ENCODE peak calls at places on chromosomes 16 and 17, in nine cellular contexts. C is fibroblast of pulmonary artery; I is EL; Y is stimulated activated CD4-positive, alpha-beta T cell treated with anti-CD3 and anti-CD28 coated beads, TNF-alpha, amount 100 ng/mL, for 1 hour; Q is Daoy; K is amniotic stem cell; U is CD4-positive, alpha-beta T cell; D is activated CD8-positive, alpha-beta memory T cell treated with anti-CD3 and anti-CD28 coated beads for 48 hours; G is MV-4-11. R is an unnamed sample.

GRCh38 chr17:62931101-62931500 is 34.9 kb upstream of the TANC2 start:
- DNase-seq in C (no peak), I (peak; percentile 28), Y (no peak), Q (no peak), K (no peak), U (no peak), D (no peak), G (no peak), R (no peak)

GRCh38 chr17:12603566-12603965 is 62.1 kb upstream of the MYOCD start:
- DNase-seq in C (peak; percentile 6), I (no peak), Y (no peak), Q (no peak), K (no peak), U (no peak), D (no peak), G (no peak), R (no peak)

GRCh38 chr16:48592839-48593429 is 17.0 kb downstream of the N4BP1 start:
- DNase-seq in C (no peak), I (no peak), Y (no peak), Q (no peak), K (no peak), U (no peak), D (no peak), G (no peak), R (peak; percentile 42)

GRCh38 chr17:62611308-62611707 is 16.2 kb upstream of the MRC2 start:
- DNase-seq in C (no peak), I (no peak), Y (no peak), Q (no peak), K (no peak), U (no peak), D (no peak), G (peak; percentile 63), R (no peak)

GRCh38 chr17:82384730-82385429 is 13.3 kb downstream of the UTS2R start:
- DNase-seq in C (no peak), I (peak; percentile 38), Y (no peak), Q (peak; percentile 9), K (no peak), U (no peak), D (no peak), G (no peak), R (no peak)

GRCh38 chr16:14172200-14172805 is 101.2 kb downstream of the MRTFB start:
- DNase-seq in C (peak; percentile 84), I (peak; percentile 74), Y (no peak), Q (no peak), K (no peak), U (no peak), D (no peak), G (no peak), R (no peak)

GRCh38 chr17:76405967-76406647 is 21.7 kb downstream of the SPHK1 start:
- DNase-seq in C (no peak), I (no peak), Y (no peak), Q (no peak), K (no peak), U (no peak), D (no peak), G (peak; percentile 94), R (peak; percentile 32)

GRCh38 chr17:7633093-7633492 is 3.2 kb downstream of the SHBG start:
- DNase-seq in C (no peak), I (no peak), Y (no peak), Q (no peak), K (no peak), U (no peak), D (no peak), G (no peak), R (no peak)

GRCh38 chr17:1551741-1552140 is 10.9 kb downstream of the PITPNA start:
- DNase-seq in C (no peak), I (no peak), Y (no peak), Q (no peak), K (no peak), U (no peak), D (no peak), G (no peak), R (no peak)

GRCh38 chr17:74952431-74953128 is 16.9 kb downstream of the OTOP3 start:
- DNase-seq in C (no peak), I (no peak), Y (no peak), Q (no peak), K (no peak), U (no peak), D (no peak), G (no peak), R (no peak)

GRCh38 chr17:7014995-7015586 is 2.7 kb downstream of the RNASEK start:
- DNase-seq in C (peak; percentile 50), I (peak; percentile 65), Y (peak; percentile 54), Q (peak; percentile 89), K (peak; percentile 17), U (peak; percentile 79), D (no peak), G (peak; percentile 43), R (peak; percentile 66)

GRCh38 chr17:78789663-78790181 is 7.6 kb upstream of the CYTH1 start:
- DNase-seq in C (peak; percentile 63), I (peak; percentile 59), Y (no peak), Q (no peak), K (peak; percentile 47), U (peak; percentile 70), D (no peak), G (no peak), R (no peak)

GRCh38 chr17:31480067-31480466 is 88.6 kb downstream of the RAB11FIP4 start:
- DNase-seq in C (no peak), I (no peak), Y (no peak), Q (no peak), K (no peak), U (no peak), D (no peak), G (no peak), R (no peak)

GRCh38 chr16:85296859-85297698 is 184.8 kb upstream of the CIBAR2 start:
- DNase-seq in C (peak; percentile 22), I (peak; percentile 45), Y (peak; percentile 34), Q (peak; percentile 55), K (no peak), U (peak; percentile 36), D (no peak), G (peak; percentile 22), R (peak; percentile 51)

GRCh38 chr16:86868746-86869145 is 290.4 kb downstream of the FOXL1 start:
- DNase-seq in C (no peak), I (no peak), Y (no peak), Q (no peak), K (no peak), U (no peak), D (no peak), G (no peak), R (no peak)

GRCh38 chr17:73030501-73030911 is 62.0 kb downstream of the SLC39A11 start:
- DNase-seq in C (peak; percentile 10), I (no peak), Y (no peak), Q (peak; percentile 81), K (no peak), U (no peak), D (no peak), G (no peak), R (no peak)

GRCh38 chr16:3980311-3981111 is 100.0 kb upstream of the CREBBP start:
- DNase-seq in C (peak; percentile 73), I (peak; percentile 87), Y (no peak), Q (peak; percentile 55), K (peak; percentile 42), U (no peak), D (no peak), G (no peak), R (no peak)

GRCh38 chr17:56595831-56596740 is 2.6 kb downstream of the NOG start:
- DNase-seq in C (no peak), I (peak; percentile 72), Y (no peak), Q (peak; percentile 47), K (no peak), U (no peak), D (no peak), G (no peak), R (peak; percentile 15)

GRCh38 chr17:1834378-1835149 is 4.8 kb downstream of the RPA1 start:
- DNase-seq in C (no peak), I (no peak), Y (no peak), Q (no peak), K (no peak), U (no peak), D (no peak), G (peak; percentile 67), R (no peak)

GRCh38 chr16:74305286-74305685 is 8.7 kb downstream of the PSMD7 start:
- DNase-seq in C (no peak), I (no peak), Y (no peak), Q (no peak), K (no peak), U (no peak), D (no peak), G (no peak), R (no peak)

GRCh38 chr17:80609757-80610156 is 65.1 kb downstream of the RPTOR start:
- DNase-seq in C (no peak), I (no peak), Y (no peak), Q (no peak), K (no peak), U (no peak), D (no peak), G (no peak), R (no peak)

GRCh38 chr17:34885076-34885475 is 76.2 kb downstream of the CCT6B start:
- DNase-seq in C (no peak), I (no peak), Y (no peak), Q (no peak), K (no peak), U (no peak), D (no peak), G (no peak), R (peak; percentile 20)

GRCh38 chr16:87063543-87063942 is 253.6 kb downstream of the C16orf95 start:
- DNase-seq in C (no peak), I (no peak), Y (no peak), Q (no peak), K (no peak), U (no peak), D (no peak), G (no peak), R (no peak)

GRCh38 chr17:78125976-78126894 is 2.3 kb downstream of the TMC6 start:
- DNase-seq in C (no peak), I (no peak), Y (no peak), Q (no peak), K (no peak), U (no peak), D (no peak), G (no peak), R (no peak)

R was measured in KBM-7.